ENCODE peak calls at places on chromosomes 13 and 19, in ten cellular contexts. One of them, this sample, is unnamed. For H3K9me3, the result is how much of the 10 kb centered on the place peaks cover.

GRCh38 chr19:4575978-4576933 is 16.8 kb upstream of the SEMA6B start:
- DNase-seq in fibroblast of lung: peak
- DNase-seq in body of pancreas: peak
- DNase-seq in psoas muscle: peak
- DNase-seq in cardiac muscle cell: peak
- DNase-seq in pancreas: peak
- DNase-seq in ovary: peak
- DNase-seq in adrenal gland: peak
- DNase-seq in right lobe of liver: peak
- DNase-seq in left lung: peak
- DNase-seq in this sample: no peak

GRCh38 chr19:5128251-5128931 is 159.5 kb downstream of the KDM4B start:
- DNase-seq in pancreas: peak
- DNase-seq in body of pancreas: peak
- DNase-seq in left lung: no peak
- DNase-seq in adrenal gland: peak
- DNase-seq in cardiac muscle cell: peak
- DNase-seq in psoas muscle: peak
- DNase-seq in fibroblast of lung: peak
- DNase-seq in right lobe of liver: peak
- DNase-seq in ovary: peak
- DNase-seq in this sample: no peak

GRCh38 chr13:33582121-33582520 is 235.8 kb upstream of the RFC3 start:
- DNase-seq in psoas muscle: no peak
- DNase-seq in right lobe of liver: no peak
- DNase-seq in fibroblast of lung: peak
- DNase-seq in adrenal gland: no peak
- DNase-seq in cardiac muscle cell: peak
- DNase-seq in ovary: no peak
- DNase-seq in body of pancreas: no peak
- DNase-seq in pancreas: no peak
- DNase-seq in left lung: no peak
- DNase-seq in this sample: no peak

GRCh38 chr19:8600816-8601215 is 9.7 kb downstream of the ADAMTS10 start:
- DNase-seq in body of pancreas: no peak
- DNase-seq in pancreas: no peak
- DNase-seq in adrenal gland: no peak
- DNase-seq in ovary: no peak
- DNase-seq in left lung: no peak
- DNase-seq in right lobe of liver: no peak
- DNase-seq in psoas muscle: no peak
- DNase-seq in fibroblast of lung: no peak
- DNase-seq in cardiac muscle cell: no peak
- DNase-seq in this sample: no peak

GRCh38 chr19:57141699-57142098 is 3.3 kb downstream of the ZIM3 start:
- DNase-seq in ovary: no peak
- DNase-seq in left lung: no peak
- DNase-seq in adrenal gland: no peak
- DNase-seq in body of pancreas: no peak
- DNase-seq in right lobe of liver: no peak
- DNase-seq in pancreas: no peak
- DNase-seq in fibroblast of lung: no peak
- DNase-seq in psoas muscle: no peak
- DNase-seq in cardiac muscle cell: no peak
- DNase-seq in this sample: no peak

GRCh38 chr13:105008606-105009005 is 1526.9 kb downstream of the EFNB2 start:
- DNase-seq in adrenal gland: no peak
- DNase-seq in left lung: no peak
- DNase-seq in pancreas: no peak
- DNase-seq in right lobe of liver: no peak
- DNase-seq in fibroblast of lung: no peak
- DNase-seq in ovary: no peak
- DNase-seq in psoas muscle: no peak
- DNase-seq in body of pancreas: no peak
- DNase-seq in cardiac muscle cell: no peak
- DNase-seq in this sample: no peak

GRCh38 chr19:38686530-38686888 is 39.1 kb downstream of the ACTN4 start:
- DNase-seq in adrenal gland: no peak
- DNase-seq in left lung: no peak
- DNase-seq in cardiac muscle cell: no peak
- DNase-seq in body of pancreas: no peak
- DNase-seq in pancreas: peak
- DNase-seq in psoas muscle: no peak
- DNase-seq in fibroblast of lung: no peak
- DNase-seq in right lobe of liver: no peak
- DNase-seq in ovary: no peak
- DNase-seq in this sample: peak

GRCh38 chr13:73158851-73159250 is 100.0 kb downstream of the KLF5 start:
- DNase-seq in adrenal gland: no peak
- DNase-seq in fibroblast of lung: peak
- DNase-seq in left lung: no peak
- DNase-seq in pancreas: no peak
- DNase-seq in cardiac muscle cell: peak
- DNase-seq in body of pancreas: no peak
- DNase-seq in ovary: no peak
- DNase-seq in psoas muscle: no peak
- DNase-seq in right lobe of liver: no peak
- DNase-seq in this sample: no peak

GRCh38 chr13:20702945-20703784 is at the start of gene IL17D:
- DNase-seq in pancreas: peak
- DNase-seq in ovary: peak
- DNase-seq in body of pancreas: peak
- DNase-seq in cardiac muscle cell: peak
- DNase-seq in fibroblast of lung: no peak
- DNase-seq in right lobe of liver: no peak
- DNase-seq in psoas muscle: peak
- DNase-seq in adrenal gland: no peak
- DNase-seq in left lung: peak
- DNase-seq in this sample: peak

GRCh38 chr19:18539372-18539771 is 4.0 kb downstream of the FKBP8 start:
- DNase-seq in psoas muscle: no peak
- DNase-seq in left lung: no peak
- DNase-seq in adrenal gland: no peak
- DNase-seq in cardiac muscle cell: no peak
- DNase-seq in right lobe of liver: no peak
- DNase-seq in pancreas: no peak
- DNase-seq in fibroblast of lung: no peak
- DNase-seq in body of pancreas: no peak
- DNase-seq in ovary: no peak
- DNase-seq in this sample: no peak

GRCh38 chr13:86870388-86870966 is 800.7 kb upstream of the SLITRK5 start:
- DNase-seq in adrenal gland: no peak
- DNase-seq in left lung: no peak
- DNase-seq in cardiac muscle cell: peak
- DNase-seq in body of pancreas: no peak
- DNase-seq in pancreas: no peak
- DNase-seq in psoas muscle: no peak
- DNase-seq in fibroblast of lung: peak
- DNase-seq in right lobe of liver: no peak
- DNase-seq in ovary: no peak
- DNase-seq in this sample: no peak
- TF ChIP-seq CTCF in adrenal gland: peak
- TF ChIP-seq CTCF in left lung: peak
- TF ChIP-seq CTCF in cardiac muscle cell: peak
- TF ChIP-seq CTCF in body of pancreas: peak
- TF ChIP-seq CTCF in pancreas: peak
- TF ChIP-seq CTCF in psoas muscle: no peak
- TF ChIP-seq CTCF in fibroblast of lung: peak
- TF ChIP-seq CTCF in right lobe of liver: peak
- TF ChIP-seq CTCF in ovary: no peak
- TF ChIP-seq CTCF in this sample: no peak

GRCh38 chr19:15544283-15544682 is 36.0 kb downstream of the CYP4F22 start:
- DNase-seq in right lobe of liver: no peak
- DNase-seq in psoas muscle: no peak
- DNase-seq in left lung: no peak
- DNase-seq in ovary: no peak
- DNase-seq in fibroblast of lung: no peak
- DNase-seq in adrenal gland: no peak
- DNase-seq in pancreas: no peak
- DNase-seq in cardiac muscle cell: no peak
- DNase-seq in body of pancreas: no peak
- DNase-seq in this sample: no peak

GRCh38 chr19:15548648-15549047 is 40.3 kb downstream of the CYP4F22 start:
- DNase-seq in fibroblast of lung: no peak
- DNase-seq in cardiac muscle cell: no peak
- DNase-seq in adrenal gland: no peak
- DNase-seq in pancreas: no peak
- DNase-seq in body of pancreas: no peak
- DNase-seq in ovary: no peak
- DNase-seq in left lung: no peak
- DNase-seq in psoas muscle: no peak
- DNase-seq in right lobe of liver: no peak
- DNase-seq in this sample: no peak

GRCh38 chr19:15549581-15549980 is 41.3 kb downstream of the CYP4F22 start:
- DNase-seq in fibroblast of lung: no peak
- DNase-seq in body of pancreas: no peak
- DNase-seq in adrenal gland: no peak
- DNase-seq in ovary: no peak
- DNase-seq in left lung: no peak
- DNase-seq in pancreas: no peak
- DNase-seq in right lobe of liver: no peak
- DNase-seq in cardiac muscle cell: no peak
- DNase-seq in psoas muscle: no peak
- DNase-seq in this sample: no peak

GRCh38 chr19:15540435-15540834 is 32.1 kb downstream of the CYP4F22 start:
- DNase-seq in adrenal gland: no peak
- DNase-seq in fibroblast of lung: no peak
- DNase-seq in ovary: no peak
- DNase-seq in psoas muscle: no peak
- DNase-seq in pancreas: no peak
- DNase-seq in right lobe of liver: peak
- DNase-seq in body of pancreas: no peak
- DNase-seq in cardiac muscle cell: no peak
- DNase-seq in left lung: no peak
- DNase-seq in this sample: no peak

GRCh38 chr19:15544970-15545369 is 36.6 kb downstream of the CYP4F22 start:
- DNase-seq in adrenal gland: no peak
- DNase-seq in fibroblast of lung: no peak
- DNase-seq in ovary: no peak
- DNase-seq in left lung: no peak
- DNase-seq in psoas muscle: no peak
- DNase-seq in right lobe of liver: no peak
- DNase-seq in body of pancreas: no peak
- DNase-seq in pancreas: no peak
- DNase-seq in cardiac muscle cell: no peak
- DNase-seq in this sample: no peak
- H3K9me3 ChIP-seq in adrenal gland: under half
- H3K9me3 ChIP-seq in fibroblast of lung: under half
- H3K9me3 ChIP-seq in ovary: under half
- H3K9me3 ChIP-seq in left lung: under half
- H3K9me3 ChIP-seq in psoas muscle: under half
- H3K9me3 ChIP-seq in right lobe of liver: under half
- H3K9me3 ChIP-seq in body of pancreas: under half
- H3K9me3 ChIP-seq in pancreas: under half
- H3K9me3 ChIP-seq in cardiac muscle cell: under half
- H3K9me3 ChIP-seq in this sample: under half

GRCh38 chr19:13872339-13872694 is 4.6 kb upstream of the NANOS3 start:
- DNase-seq in psoas muscle: no peak
- DNase-seq in pancreas: no peak
- DNase-seq in left lung: no peak
- DNase-seq in right lobe of liver: no peak
- DNase-seq in ovary: no peak
- DNase-seq in fibroblast of lung: no peak
- DNase-seq in body of pancreas: no peak
- DNase-seq in adrenal gland: no peak
- DNase-seq in cardiac muscle cell: no peak
- DNase-seq in this sample: no peak

GRCh38 chr19:13873776-13874515 is 3.0 kb upstream of the NANOS3 start:
- DNase-seq in adrenal gland: no peak
- DNase-seq in right lobe of liver: no peak
- DNase-seq in left lung: no peak
- DNase-seq in fibroblast of lung: no peak
- DNase-seq in body of pancreas: no peak
- DNase-seq in cardiac muscle cell: no peak
- DNase-seq in psoas muscle: no peak
- DNase-seq in ovary: no peak
- DNase-seq in pancreas: no peak
- DNase-seq in this sample: no peak

GRCh38 chr19:13875824-13876223 is 1.1 kb upstream of the NANOS3 start:
- DNase-seq in fibroblast of lung: no peak
- DNase-seq in cardiac muscle cell: no peak
- DNase-seq in left lung: no peak
- DNase-seq in right lobe of liver: no peak
- DNase-seq in body of pancreas: no peak
- DNase-seq in pancreas: no peak
- DNase-seq in psoas muscle: no peak
- DNase-seq in ovary: no peak
- DNase-seq in adrenal gland: no peak
- DNase-seq in this sample: no peak

GRCh38 chr19:13869324-13869723 is 7.6 kb upstream of the NANOS3 start:
- DNase-seq in pancreas: no peak
- DNase-seq in cardiac muscle cell: no peak
- DNase-seq in psoas muscle: no peak
- DNase-seq in left lung: no peak
- DNase-seq in ovary: no peak
- DNase-seq in adrenal gland: no peak
- DNase-seq in body of pancreas: no peak
- DNase-seq in right lobe of liver: no peak
- DNase-seq in fibroblast of lung: no peak
- DNase-seq in this sample: no peak

DNA sequence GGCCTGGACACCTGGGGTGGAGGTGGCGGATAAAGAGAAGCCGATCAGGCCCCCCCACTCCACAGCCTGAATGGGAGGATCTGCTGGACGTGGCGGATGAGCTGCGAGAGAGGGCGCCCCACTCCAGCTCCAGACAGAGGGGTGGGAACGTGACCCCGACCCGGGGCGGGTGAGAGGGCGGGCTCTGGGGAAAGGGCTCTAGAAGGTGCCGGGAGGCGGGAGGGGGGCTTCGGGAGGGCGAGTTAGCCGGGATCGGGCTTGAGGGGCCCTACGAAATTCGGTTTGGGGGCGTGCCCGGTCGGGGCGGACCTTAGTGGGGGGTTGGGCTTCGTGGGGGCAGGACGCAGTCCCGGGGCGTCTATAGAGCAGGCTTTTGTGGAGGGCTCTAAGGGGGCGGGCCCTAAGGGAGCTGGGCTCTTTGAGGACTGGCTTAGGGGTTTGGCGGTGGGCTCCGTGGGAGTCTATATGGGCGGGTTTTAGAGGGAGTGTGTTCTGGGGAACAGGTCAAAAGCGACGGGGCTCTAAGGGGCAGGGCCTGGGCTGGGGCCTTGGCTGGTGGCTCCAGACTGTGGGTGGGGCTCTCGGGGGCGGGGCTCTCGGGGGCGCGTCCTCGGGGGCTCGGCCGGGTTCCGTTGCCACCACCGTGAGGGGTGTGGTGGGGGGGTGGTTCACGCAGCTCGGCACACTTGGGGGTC is 4.1 kb upstream of the NANOS3 start:
- DNase-seq in fibroblast of lung: no peak
- DNase-seq in pancreas: peak
- DNase-seq in adrenal gland: no peak
- DNase-seq in left lung: peak
- DNase-seq in cardiac muscle cell: no peak
- DNase-seq in ovary: no peak
- DNase-seq in psoas muscle: no peak
- DNase-seq in right lobe of liver: peak
- DNase-seq in body of pancreas: peak
- DNase-seq in this sample: peak
- TF ChIP-seq CTCF in fibroblast of lung: peak
- TF ChIP-seq CTCF in pancreas: no peak
- TF ChIP-seq CTCF in adrenal gland: no peak
- TF ChIP-seq CTCF in left lung: no peak
- TF ChIP-seq CTCF in cardiac muscle cell: peak
- TF ChIP-seq CTCF in ovary: no peak
- TF ChIP-seq CTCF in psoas muscle: no peak
- TF ChIP-seq CTCF in right lobe of liver: no peak
- TF ChIP-seq CTCF in body of pancreas: no peak
- TF ChIP-seq CTCF in this sample: no peak

GRCh38 chr19:14889994-14890393 is 4.1 kb upstream of the OR7A17 start:
- DNase-seq in pancreas: no peak
- DNase-seq in body of pancreas: no peak
- DNase-seq in psoas muscle: no peak
- DNase-seq in fibroblast of lung: no peak
- DNase-seq in adrenal gland: no peak
- DNase-seq in cardiac muscle cell: no peak
- DNase-seq in ovary: no peak
- DNase-seq in left lung: no peak
- DNase-seq in right lobe of liver: no peak
- DNase-seq in this sample: no peak
- H3K9me3 ChIP-seq in pancreas: under half
- H3K9me3 ChIP-seq in body of pancreas: under half
- H3K9me3 ChIP-seq in psoas muscle: under half
- H3K9me3 ChIP-seq in fibroblast of lung: under half
- H3K9me3 ChIP-seq in adrenal gland: under half
- H3K9me3 ChIP-seq in cardiac muscle cell: under half
- H3K9me3 ChIP-seq in ovary: under half
- H3K9me3 ChIP-seq in left lung: under half
- H3K9me3 ChIP-seq in right lobe of liver: under half
- H3K9me3 ChIP-seq in this sample: under half

This sample was measured in mucosa of descending colon.